ENCODE peak calls at places on chromosomes 12 and 14, in six cellular contexts. One of them, this sample, is unnamed.

GRCh38 chr12:3553681-3554546 is 62.9 kb downstream of the PRMT8 start:
- DNase-seq in tibial nerve: no peak
- DNase-seq in heart left ventricle: no peak
- DNase-seq in dorsolateral prefrontal cortex: no peak
- DNase-seq in CD4-positive, CD25-positive, alpha-beta regulatory T cell: no peak
- DNase-seq in SJSA1: no peak
- DNase-seq in this sample: no peak

GRCh38 chr12:99043319-99043914 is 398.3 kb downstream of the APAF1 start:
- DNase-seq in tibial nerve: peak
- DNase-seq in heart left ventricle: peak
- DNase-seq in dorsolateral prefrontal cortex: peak
- DNase-seq in CD4-positive, CD25-positive, alpha-beta regulatory T cell: peak
- DNase-seq in SJSA1: peak
- DNase-seq in this sample: no peak

GRCh38 chr14:102050026-102050405 is 36.8 kb downstream of the HSP90AA1 start:
- DNase-seq in tibial nerve: no peak
- DNase-seq in heart left ventricle: no peak
- DNase-seq in dorsolateral prefrontal cortex: no peak
- DNase-seq in CD4-positive, CD25-positive, alpha-beta regulatory T cell: no peak
- DNase-seq in SJSA1: no peak
- DNase-seq in this sample: no peak

GRCh38 chr14:21044106-21044618 is 2.0 kb downstream of the RNASE7 start:
- DNase-seq in tibial nerve: no peak
- DNase-seq in heart left ventricle: no peak
- DNase-seq in dorsolateral prefrontal cortex: no peak
- DNase-seq in CD4-positive, CD25-positive, alpha-beta regulatory T cell: no peak
- DNase-seq in SJSA1: no peak
- DNase-seq in this sample: no peak

GRCh38 chr12:52232916-52233461 is at the start of gene KRT7:
- DNase-seq in tibial nerve: no peak
- DNase-seq in heart left ventricle: no peak
- DNase-seq in dorsolateral prefrontal cortex: no peak
- DNase-seq in CD4-positive, CD25-positive, alpha-beta regulatory T cell: no peak
- DNase-seq in SJSA1: no peak
- DNase-seq in this sample: no peak

GRCh38 chr14:24831677-24832076 is 197.7 kb upstream of the GZMB start:
- DNase-seq in tibial nerve: no peak
- DNase-seq in heart left ventricle: no peak
- DNase-seq in dorsolateral prefrontal cortex: no peak
- DNase-seq in CD4-positive, CD25-positive, alpha-beta regulatory T cell: no peak
- DNase-seq in SJSA1: no peak
- DNase-seq in this sample: no peak

GRCh38 chr12:85894653-85895052 is 20.6 kb downstream of the NTS start:
- DNase-seq in tibial nerve: no peak
- DNase-seq in heart left ventricle: no peak
- DNase-seq in dorsolateral prefrontal cortex: no peak
- DNase-seq in CD4-positive, CD25-positive, alpha-beta regulatory T cell: no peak
- DNase-seq in SJSA1: no peak
- DNase-seq in this sample: no peak

GRCh38 chr12:29543036-29543435 is 45.5 kb upstream of the OVCH1 start:
- DNase-seq in tibial nerve: no peak
- DNase-seq in heart left ventricle: no peak
- DNase-seq in dorsolateral prefrontal cortex: no peak
- DNase-seq in CD4-positive, CD25-positive, alpha-beta regulatory T cell: no peak
- DNase-seq in SJSA1: no peak
- DNase-seq in this sample: no peak

GRCh38 chr12:45587042-45587441 is 142.5 kb upstream of the ARID2 start:
- DNase-seq in tibial nerve: no peak
- DNase-seq in heart left ventricle: no peak
- DNase-seq in dorsolateral prefrontal cortex: no peak
- DNase-seq in CD4-positive, CD25-positive, alpha-beta regulatory T cell: no peak
- DNase-seq in SJSA1: no peak
- DNase-seq in this sample: no peak

GRCh38 chr14:64807588-64807987 is 72.1 kb downstream of the SPTB start:
- DNase-seq in tibial nerve: no peak
- DNase-seq in heart left ventricle: peak
- DNase-seq in dorsolateral prefrontal cortex: no peak
- DNase-seq in CD4-positive, CD25-positive, alpha-beta regulatory T cell: no peak
- DNase-seq in SJSA1: no peak
- DNase-seq in this sample: no peak

GRCh38 chr14:88078525-88078924 is 73.6 kb downstream of the GPR65 start:
- DNase-seq in tibial nerve: no peak
- DNase-seq in heart left ventricle: no peak
- DNase-seq in dorsolateral prefrontal cortex: no peak
- DNase-seq in CD4-positive, CD25-positive, alpha-beta regulatory T cell: no peak
- DNase-seq in SJSA1: no peak
- DNase-seq in this sample: no peak

GRCh38 chr14:73240816-73241480 is 3.6 kb downstream of the PAPLN start:
- DNase-seq in tibial nerve: no peak
- DNase-seq in heart left ventricle: no peak
- DNase-seq in dorsolateral prefrontal cortex: no peak
- DNase-seq in CD4-positive, CD25-positive, alpha-beta regulatory T cell: no peak
- DNase-seq in SJSA1: no peak
- DNase-seq in this sample: no peak

GRCh38 chr12:18556081-18556645 is 181.6 kb downstream of the PLCZ1 start:
- DNase-seq in tibial nerve: no peak
- DNase-seq in heart left ventricle: no peak
- DNase-seq in dorsolateral prefrontal cortex: no peak
- DNase-seq in CD4-positive, CD25-positive, alpha-beta regulatory T cell: no peak
- DNase-seq in SJSA1: no peak
- DNase-seq in this sample: no peak

GRCh38 chr12:30988887-30989286 is 62.3 kb downstream of the TSPAN11 start:
- DNase-seq in tibial nerve: no peak
- DNase-seq in heart left ventricle: no peak
- DNase-seq in dorsolateral prefrontal cortex: no peak
- DNase-seq in CD4-positive, CD25-positive, alpha-beta regulatory T cell: no peak
- DNase-seq in SJSA1: no peak
- DNase-seq in this sample: no peak

GRCh38 chr14:27077181-27077738 is 479.4 kb upstream of the NOVA1 start:
- DNase-seq in tibial nerve: no peak
- DNase-seq in heart left ventricle: no peak
- DNase-seq in dorsolateral prefrontal cortex: no peak
- DNase-seq in CD4-positive, CD25-positive, alpha-beta regulatory T cell: no peak
- DNase-seq in SJSA1: no peak
- DNase-seq in this sample: no peak

GRCh38 chr12:43362910-43363694 is 188.9 kb downstream of the ADAMTS20 start:
- DNase-seq in tibial nerve: no peak
- DNase-seq in heart left ventricle: no peak
- DNase-seq in dorsolateral prefrontal cortex: no peak
- DNase-seq in CD4-positive, CD25-positive, alpha-beta regulatory T cell: no peak
- DNase-seq in SJSA1: no peak
- DNase-seq in this sample: no peak

GRCh38 chr14:23542261-23542660 is 9.3 kb downstream of the ZFHX2 start:
- DNase-seq in tibial nerve: no peak
- DNase-seq in heart left ventricle: no peak
- DNase-seq in dorsolateral prefrontal cortex: no peak
- DNase-seq in CD4-positive, CD25-positive, alpha-beta regulatory T cell: no peak
- DNase-seq in SJSA1: no peak
- DNase-seq in this sample: no peak

GRCh38 chr12:6831450-6831995 is 3.3 kb downstream of the P3H3 start:
- DNase-seq in tibial nerve: no peak
- DNase-seq in heart left ventricle: no peak
- DNase-seq in dorsolateral prefrontal cortex: no peak
- DNase-seq in CD4-positive, CD25-positive, alpha-beta regulatory T cell: no peak
- DNase-seq in SJSA1: no peak
- DNase-seq in this sample: no peak

GRCh38 chr14:95496690-95497241 is 19.7 kb downstream of the SYNE3 start:
- DNase-seq in tibial nerve: no peak
- DNase-seq in heart left ventricle: peak
- DNase-seq in dorsolateral prefrontal cortex: no peak
- DNase-seq in CD4-positive, CD25-positive, alpha-beta regulatory T cell: no peak
- DNase-seq in SJSA1: no peak
- DNase-seq in this sample: no peak

GRCh38 chr14:54106802-54107377 is 150.3 kb upstream of the BMP4 start:
- DNase-seq in tibial nerve: no peak
- DNase-seq in heart left ventricle: no peak
- DNase-seq in dorsolateral prefrontal cortex: no peak
- DNase-seq in CD4-positive, CD25-positive, alpha-beta regulatory T cell: no peak
- DNase-seq in SJSA1: peak
- DNase-seq in this sample: no peak

DNA sequence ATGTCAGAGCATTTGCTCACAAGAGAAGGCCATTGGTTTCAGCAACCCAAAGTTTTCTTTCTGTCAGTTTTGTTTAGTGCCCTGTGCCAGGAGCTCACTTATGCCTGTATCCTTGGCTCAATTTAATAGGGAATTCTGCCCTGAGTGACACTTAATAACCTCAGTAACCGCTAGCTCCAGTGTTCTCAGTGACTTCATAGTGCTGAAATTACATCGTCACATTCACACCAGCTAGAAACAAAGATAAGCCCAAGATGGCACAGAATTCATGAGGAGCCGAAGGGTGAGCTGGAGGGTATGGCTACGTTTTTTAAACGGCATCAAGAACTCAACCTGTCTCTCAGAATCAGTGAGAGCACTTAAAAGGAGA is 37.1 kb downstream of the PTGER2 start:
- DNase-seq in tibial nerve: no peak
- DNase-seq in heart left ventricle: no peak
- DNase-seq in dorsolateral prefrontal cortex: no peak
- DNase-seq in CD4-positive, CD25-positive, alpha-beta regulatory T cell: no peak
- DNase-seq in SJSA1: no peak
- DNase-seq in this sample: no peak
- H3K4me3 ChIP-seq in tibial nerve: no peak
- H3K4me3 ChIP-seq in heart left ventricle: no peak
- H3K4me3 ChIP-seq in dorsolateral prefrontal cortex: no peak
- H3K4me3 ChIP-seq in CD4-positive, CD25-positive, alpha-beta regulatory T cell: peak
- H3K4me3 ChIP-seq in SJSA1: no peak
- H3K4me3 ChIP-seq in this sample: no peak

DNA sequence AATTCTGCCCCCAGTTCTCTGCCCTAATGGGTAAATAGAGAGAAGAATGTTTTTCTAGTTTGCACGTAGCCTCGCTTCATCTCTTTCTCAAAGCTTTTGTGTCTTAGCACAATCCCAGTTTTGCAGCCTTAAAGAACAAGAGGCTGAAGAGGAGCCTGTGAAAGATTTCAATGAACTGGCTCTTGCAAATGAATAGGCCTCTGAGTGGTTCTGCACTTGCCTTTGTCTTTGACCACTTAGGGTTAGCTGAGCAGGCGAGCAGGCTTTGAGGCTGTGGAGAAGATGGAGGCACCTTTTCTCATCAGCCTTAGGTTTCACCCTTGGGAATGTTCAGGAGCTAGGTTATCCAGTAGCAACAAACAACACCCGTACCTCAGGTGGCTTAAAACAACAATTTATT is 32.9 kb downstream of the CFAP54 start:
- DNase-seq in tibial nerve: no peak
- DNase-seq in heart left ventricle: no peak
- DNase-seq in dorsolateral prefrontal cortex: no peak
- DNase-seq in CD4-positive, CD25-positive, alpha-beta regulatory T cell: no peak
- DNase-seq in SJSA1: no peak
- DNase-seq in this sample: no peak
- H3K27ac ChIP-seq in tibial nerve: no peak
- H3K27ac ChIP-seq in heart left ventricle: no peak
- H3K27ac ChIP-seq in dorsolateral prefrontal cortex: no peak
- H3K27ac ChIP-seq in CD4-positive, CD25-positive, alpha-beta regulatory T cell: no peak
- H3K27ac ChIP-seq in SJSA1: no peak
- H3K27ac ChIP-seq in this sample: no peak

GRCh38 chr12:50518129-50518528 is 13.3 kb downstream of the DIP2B start:
- DNase-seq in tibial nerve: no peak
- DNase-seq in heart left ventricle: no peak
- DNase-seq in dorsolateral prefrontal cortex: no peak
- DNase-seq in CD4-positive, CD25-positive, alpha-beta regulatory T cell: no peak
- DNase-seq in SJSA1: no peak
- DNase-seq in this sample: no peak
- H3K4me3 ChIP-seq in tibial nerve: no peak
- H3K4me3 ChIP-seq in heart left ventricle: no peak
- H3K4me3 ChIP-seq in dorsolateral prefrontal cortex: no peak
- H3K4me3 ChIP-seq in CD4-positive, CD25-positive, alpha-beta regulatory T cell: peak
- H3K4me3 ChIP-seq in SJSA1: no peak
- H3K4me3 ChIP-seq in this sample: no peak

GRCh38 chr14:74979442-74980397 is 23.0 kb upstream of the EIF2B2 start:
- DNase-seq in tibial nerve: no peak
- DNase-seq in heart left ventricle: no peak
- DNase-seq in dorsolateral prefrontal cortex: no peak
- DNase-seq in CD4-positive, CD25-positive, alpha-beta regulatory T cell: no peak
- DNase-seq in SJSA1: no peak
- DNase-seq in this sample: no peak
- H3K27ac ChIP-seq in tibial nerve: no peak
- H3K27ac ChIP-seq in heart left ventricle: peak
- H3K27ac ChIP-seq in dorsolateral prefrontal cortex: no peak
- H3K27ac ChIP-seq in CD4-positive, CD25-positive, alpha-beta regulatory T cell: no peak
- H3K27ac ChIP-seq in SJSA1: no peak
- H3K27ac ChIP-seq in this sample: no peak

DNA sequence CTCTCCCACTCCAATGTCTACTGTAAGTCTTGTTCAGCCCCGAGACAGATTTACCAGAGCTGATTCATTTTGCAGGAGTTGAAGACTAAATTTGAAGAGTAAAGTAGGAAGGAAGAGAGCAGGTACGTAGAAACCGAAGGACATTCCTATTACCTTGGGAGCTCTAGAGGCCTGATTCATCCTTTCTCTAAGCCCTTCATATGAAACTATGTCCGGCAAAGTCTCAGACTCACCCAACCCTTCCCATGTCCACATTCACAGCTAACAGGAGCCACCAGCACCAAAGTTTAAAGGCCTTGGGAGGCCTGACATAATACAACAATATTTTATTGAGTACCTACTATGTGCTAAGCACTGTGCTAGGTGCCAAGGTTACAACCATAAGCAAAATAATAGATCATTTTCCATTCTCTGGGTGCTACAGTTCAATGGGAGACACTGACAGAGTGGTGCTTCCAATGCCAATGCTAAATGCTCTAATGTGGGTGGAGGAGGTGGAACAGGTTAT is 86.6 kb downstream of the PHLDA1 start:
- DNase-seq in tibial nerve: no peak
- DNase-seq in heart left ventricle: no peak
- DNase-seq in dorsolateral prefrontal cortex: no peak
- DNase-seq in CD4-positive, CD25-positive, alpha-beta regulatory T cell: no peak
- DNase-seq in SJSA1: no peak
- DNase-seq in this sample: no peak
- H3K4me3 ChIP-seq in tibial nerve: no peak
- H3K4me3 ChIP-seq in heart left ventricle: no peak
- H3K4me3 ChIP-seq in dorsolateral prefrontal cortex: no peak
- H3K4me3 ChIP-seq in CD4-positive, CD25-positive, alpha-beta regulatory T cell: no peak
- H3K4me3 ChIP-seq in SJSA1: no peak
- H3K4me3 ChIP-seq in this sample: no peak

GRCh38 chr14:79601579-79601978 is 609.7 kb downstream of the DIO2 start:
- DNase-seq in tibial nerve: no peak
- DNase-seq in heart left ventricle: no peak
- DNase-seq in dorsolateral prefrontal cortex: no peak
- DNase-seq in CD4-positive, CD25-positive, alpha-beta regulatory T cell: no peak
- DNase-seq in SJSA1: no peak
- DNase-seq in this sample: no peak

GRCh38 chr14:79598339-79598738 is 613.0 kb downstream of the DIO2 start:
- DNase-seq in tibial nerve: no peak
- DNase-seq in heart left ventricle: no peak
- DNase-seq in dorsolateral prefrontal cortex: no peak
- DNase-seq in CD4-positive, CD25-positive, alpha-beta regulatory T cell: no peak
- DNase-seq in SJSA1: no peak
- DNase-seq in this sample: no peak

GRCh38 chr14:79596531-79596930 is 614.8 kb downstream of the DIO2 start:
- DNase-seq in tibial nerve: no peak
- DNase-seq in heart left ventricle: no peak
- DNase-seq in dorsolateral prefrontal cortex: no peak
- DNase-seq in CD4-positive, CD25-positive, alpha-beta regulatory T cell: no peak
- DNase-seq in SJSA1: peak
- DNase-seq in this sample: no peak

GRCh38 chr14:79600406-79600805 is 610.9 kb downstream of the DIO2 start:
- DNase-seq in tibial nerve: no peak
- DNase-seq in heart left ventricle: no peak
- DNase-seq in dorsolateral prefrontal cortex: no peak
- DNase-seq in CD4-positive, CD25-positive, alpha-beta regulatory T cell: no peak
- DNase-seq in SJSA1: no peak
- DNase-seq in this sample: no peak

GRCh38 chr14:79597561-79597960 is 613.7 kb downstream of the DIO2 start:
- DNase-seq in tibial nerve: no peak
- DNase-seq in heart left ventricle: no peak
- DNase-seq in dorsolateral prefrontal cortex: no peak
- DNase-seq in CD4-positive, CD25-positive, alpha-beta regulatory T cell: no peak
- DNase-seq in SJSA1: no peak
- DNase-seq in this sample: no peak
- H3K27ac ChIP-seq in tibial nerve: no peak
- H3K27ac ChIP-seq in heart left ventricle: no peak
- H3K27ac ChIP-seq in dorsolateral prefrontal cortex: no peak
- H3K27ac ChIP-seq in CD4-positive, CD25-positive, alpha-beta regulatory T cell: no peak
- H3K27ac ChIP-seq in SJSA1: peak
- H3K27ac ChIP-seq in this sample: no peak

This sample was measured in effector memory CD4-positive, alpha-beta T cell.